ENCODE peak calls at places on chromosomes 3 and 15, in seven cellular contexts. O is thyroid gland, W is uterus, V is A549, G is GM12891, Y is Peyer's patch, H is NB4. U is an unnamed sample.

GRCh38 chr3:133606342-133606741 is 32.9 kb downstream of the CDV3 start:
- DNase-seq in O (no peak), W (no peak), V (no peak), G (no peak), Y (no peak), H (no peak), U (no peak)

GRCh38 chr3:119418641-119419040 is 44.8 kb downstream of the TMEM39A start:
- DNase-seq in O (no peak), W (no peak), V (no peak), G (no peak), Y (no peak), H (no peak), U (no peak)

GRCh38 chr15:41847981-41848380 is 9.3 kb downstream of the PLA2G4B start:
- DNase-seq in O (no peak), W (no peak), V (no peak), G (no peak), Y (no peak), H (no peak), U (no peak)

GRCh38 chr3:32143849-32144757 is 37.7 kb downstream of the GPD1L start:
- DNase-seq in O (peak), W (peak), V (peak), G (no peak), Y (peak), H (peak), U (no peak)

GRCh38 chr3:187504435-187504834 is 136.2 kb downstream of the RTP4 start:
- DNase-seq in O (no peak), W (no peak), V (no peak), G (no peak), Y (no peak), H (no peak), U (no peak)

GRCh38 chr3:98705694-98706093 is 57.4 kb upstream of the ST3GAL6 start:
- DNase-seq in O (no peak), W (no peak), V (no peak), G (no peak), Y (no peak), H (peak), U (no peak)

GRCh38 chr3:45009868-45010267 is 16.2 kb upstream of the CLEC3B start:
- DNase-seq in O (no peak), W (no peak), V (no peak), G (no peak), Y (no peak), H (no peak), U (no peak)

GRCh38 chr3:151085227-151085888 is at the start of gene MED12L:
- DNase-seq in O (peak), W (peak), V (peak), G (peak), Y (peak), H (peak), U (peak)

GRCh38 chr3:88795502-88795901 is 311.9 kb upstream of the EPHA3 start:
- DNase-seq in O (no peak), W (no peak), V (no peak), G (no peak), Y (no peak), H (peak), U (no peak)

GRCh38 chr3:10957976-10958749 is 34.4 kb upstream of the SLC6A1 start:
- DNase-seq in O (peak), W (no peak), V (no peak), G (no peak), Y (peak), H (peak), U (no peak)

GRCh38 chr3:155525324-155525833 is 219.5 kb downstream of the PLCH1 start:
- DNase-seq in O (no peak), W (no peak), V (no peak), G (no peak), Y (no peak), H (peak), U (no peak)

GRCh38 chr15:33083232-33084006 is 111.1 kb downstream of the FMN1 start:
- DNase-seq in O (no peak), W (no peak), V (no peak), G (no peak), Y (no peak), H (no peak), U (no peak)

GRCh38 chr3:68504185-68504584 is 428.2 kb downstream of the TAFA4 start:
- DNase-seq in O (no peak), W (no peak), V (no peak), G (no peak), Y (no peak), H (no peak), U (no peak)

GRCh38 chr3:77319711-77320110 is 279.8 kb downstream of the ROBO2 start:
- DNase-seq in O (no peak), W (no peak), V (no peak), G (no peak), Y (no peak), H (peak), U (no peak)

GRCh38 chr3:15290731-15291130 is 41.7 kb downstream of the SH3BP5 start:
- DNase-seq in O (no peak), W (no peak), V (no peak), G (no peak), Y (no peak), H (no peak), U (no peak)

GRCh38 chr3:177946515-177946914 is 589.7 kb upstream of the KCNMB2 start:
- DNase-seq in O (no peak), W (no peak), V (no peak), G (no peak), Y (no peak), H (no peak), U (no peak)

GRCh38 chr15:99212401-99212800 is 37.0 kb downstream of the TTC23 start:
- DNase-seq in O (no peak), W (peak), V (peak), G (no peak), Y (no peak), H (no peak), U (no peak)

GRCh38 chr15:66725468-66725785 is 23.4 kb downstream of the SMAD6 start:
- DNase-seq in O (no peak), W (no peak), V (no peak), G (no peak), Y (no peak), H (no peak), U (no peak)

GRCh38 chr3:49123687-49124086 is 3.1 kb upstream of the USP19 start:
- DNase-seq in O (no peak), W (no peak), V (no peak), G (no peak), Y (no peak), H (no peak), U (no peak)

GRCh38 chr15:101047301-101047781 is 128.2 kb downstream of the LRRK1 start:
- DNase-seq in O (no peak), W (no peak), V (no peak), G (no peak), Y (peak), H (no peak), U (no peak)

GRCh38 chr15:22881739-22882440 is 43.4 kb downstream of the NIPA2 start:
- DNase-seq in O (no peak), W (no peak), V (no peak), G (no peak), Y (peak), H (no peak), U (no peak)

GRCh38 chr3:179069762-179070390 is 1.7 kb downstream of the ZMAT3 start:
- DNase-seq in O (no peak), W (no peak), V (no peak), G (no peak), Y (no peak), H (no peak), U (no peak)

GRCh38 chr15:44468713-44469385 is 41.4 kb downstream of the CTDSPL2 start:
- DNase-seq in O (no peak), W (no peak), V (peak), G (no peak), Y (no peak), H (no peak), U (no peak)

GRCh38 chr3:16407365-16407764 is 106.1 kb downstream of the RFTN1 start:
- DNase-seq in O (no peak), W (no peak), V (no peak), G (no peak), Y (no peak), H (no peak), U (no peak)

GRCh38 chr3:16410659-16411058 is 102.8 kb downstream of the RFTN1 start:
- DNase-seq in O (peak), W (no peak), V (no peak), G (no peak), Y (no peak), H (no peak), U (no peak)

GRCh38 chr3:16406579-16406978 is 106.9 kb downstream of the RFTN1 start:
- DNase-seq in O (no peak), W (no peak), V (no peak), G (no peak), Y (no peak), H (no peak), U (no peak)

GRCh38 chr3:16411450-16411849 is 102.0 kb downstream of the RFTN1 start:
- DNase-seq in O (no peak), W (no peak), V (no peak), G (no peak), Y (no peak), H (no peak), U (no peak)

GRCh38 chr3:16409032-16409431 is 104.5 kb downstream of the RFTN1 start:
- DNase-seq in O (peak), W (no peak), V (no peak), G (no peak), Y (no peak), H (no peak), U (no peak)
- TF ChIP-seq POLR2A in O (no peak), W (no peak), V (no peak), G (no peak), Y (no peak), H (no peak), U (no peak)

GRCh38 chr15:39699531-39700110 is 83.0 kb downstream of the FSIP1 start:
- DNase-seq in O (no peak), W (no peak), V (no peak), G (no peak), Y (no peak), H (no peak), U (no peak)

GRCh38 chr15:39704235-39704634 is 78.4 kb downstream of the FSIP1 start:
- DNase-seq in O (no peak), W (no peak), V (no peak), G (no peak), Y (no peak), H (no peak), U (no peak)

GRCh38 chr15:39704684-39705083 is 78.0 kb downstream of the FSIP1 start:
- DNase-seq in O (no peak), W (no peak), V (no peak), G (no peak), Y (no peak), H (no peak), U (no peak)

GRCh38 chr15:39700301-39700700 is 82.3 kb downstream of the FSIP1 start:
- DNase-seq in O (no peak), W (no peak), V (no peak), G (no peak), Y (no peak), H (no peak), U (no peak)

GRCh38 chr15:39701988-39702387 is 80.7 kb downstream of the FSIP1 start:
- DNase-seq in O (no peak), W (no peak), V (no peak), G (no peak), Y (no peak), H (no peak), U (no peak)
- TF ChIP-seq POLR2A in O (no peak), W (no peak), V (no peak), G (no peak), Y (no peak), H (no peak), U (no peak)

GRCh38 chr3:53255775-53256703 is at the start of gene TKT:
- DNase-seq in O (peak), W (peak), V (peak), G (peak), Y (peak), H (peak), U (peak)
- TF ChIP-seq POLR2A in O (no peak), W (peak), V (peak), G (peak), Y (peak), H (peak), U (peak)

GRCh38 chr15:90154861-90155626 is 46.1 kb upstream of the SEMA4B start:
- DNase-seq in O (no peak), W (no peak), V (peak), G (no peak), Y (no peak), H (peak), U (no peak)
- TF ChIP-seq POLR2A in O (no peak), W (no peak), V (no peak), G (no peak), Y (no peak), H (no peak), U (no peak)

DNA sequence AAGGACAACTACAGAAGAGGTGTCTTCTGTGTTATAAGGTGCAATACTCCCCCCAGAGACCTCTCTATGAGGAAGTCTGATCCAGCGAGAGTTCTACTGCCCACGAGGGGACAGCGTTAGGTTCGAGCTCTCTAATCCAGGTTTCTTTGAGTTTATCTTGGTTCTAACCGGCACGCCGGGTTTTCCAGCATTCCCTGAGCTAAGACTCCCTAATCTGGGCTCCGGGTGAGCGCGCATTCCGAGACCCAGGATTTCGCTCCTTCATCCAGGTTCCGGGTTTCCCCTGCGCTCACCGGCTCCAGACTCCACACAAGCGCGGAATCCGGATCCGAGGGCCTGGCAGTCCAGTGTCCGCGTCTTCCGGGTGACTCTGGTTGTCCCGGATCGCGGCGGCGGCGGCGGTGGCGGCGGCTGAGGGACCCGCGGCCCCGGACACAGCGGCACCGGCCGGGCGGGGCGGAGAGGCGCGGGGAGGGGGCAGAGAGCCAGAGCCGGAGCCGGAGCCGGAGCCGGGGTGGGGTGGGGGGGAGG is at the start of gene ZNF609:
- DNase-seq in O (peak), W (peak), V (peak), G (peak), Y (peak), H (peak), U (peak)
- TF ChIP-seq POLR2A in O (no peak), W (peak), V (peak), G (no peak), Y (peak), H (peak), U (peak)

GRCh38 chr15:59266015-59266414 is 59.4 kb downstream of the LDHAL6B start:
- DNase-seq in O (no peak), W (no peak), V (no peak), G (no peak), Y (no peak), H (no peak), U (no peak)
- TF ChIP-seq POLR2A in O (no peak), W (no peak), V (no peak), G (no peak), Y (no peak), H (no peak), U (no peak)

U was measured in GM12892.